ENCODE peak calls at places on chromosomes 12 and 14, in ten cellular contexts. E, N, G, B, S, X, H, C, Y and A are unnamed samples.

GRCh38 chr14:102170061-102170460 is 30.4 kb downstream of the WDR20 start:
- DNase-seq in B (no peak), S (no peak), H (no peak), G (no peak), Y (no peak), E (no peak), X (no peak), N (no peak), C (no peak), A (no peak)

GRCh38 chr12:49293056-49293956 is 1.6 kb upstream of the PRPH start:
- DNase-seq in S (no peak), B (no peak), G (peak), C (no peak), N (peak), Y (no peak), H (no peak), E (no peak), X (peak), A (no peak)

GRCh38 chr14:93793555-93793954 is 5.3 kb upstream of the PRIMA1 start:
- DNase-seq in S (no peak), G (peak), H (no peak), C (no peak), N (no peak), X (no peak), Y (no peak), E (no peak), B (no peak), A (no peak)

GRCh38 chr12:108253540-108253939 is 85.6 kb downstream of the CMKLR1 start:
- DNase-seq in X (no peak), Y (no peak), B (no peak), E (no peak), N (no peak), C (no peak), G (no peak), H (no peak), S (no peak), A (no peak)

GRCh38 chr12:53618340-53618739 is 7.8 kb downstream of the ATF7 start:
- DNase-seq in E (no peak), C (no peak), B (no peak), H (no peak), Y (no peak), X (no peak), N (no peak), S (no peak), G (no peak), A (no peak)

GRCh38 chr14:45716506-45716905 is 463.5 kb upstream of the MIS18BP1 start:
- DNase-seq in G (no peak), N (no peak), H (peak), E (no peak), Y (no peak), X (no peak), S (no peak), C (no peak), B (no peak), A (no peak)

GRCh38 chr12:117685115-117685926 is 283.5 kb downstream of the KSR2 start:
- DNase-seq in G (no peak), H (no peak), E (peak), B (no peak), Y (peak), S (no peak), X (no peak), N (no peak), C (no peak), A (peak)

GRCh38 chr12:89040146-89040964 is 311.9 kb downstream of the DUSP6 start:
- DNase-seq in X (no peak), G (peak), E (no peak), S (peak), N (no peak), Y (no peak), H (peak), C (peak), B (peak), A (peak)

GRCh38 chr14:36582011-36582873 is at the start of gene NKX2-8:
- DNase-seq in H (no peak), B (peak), N (no peak), E (no peak), X (no peak), C (peak), Y (no peak), G (no peak), S (peak), A (no peak)

GRCh38 chr14:99093532-99094517 is 178.2 kb downstream of the BCL11B start:
- DNase-seq in H (no peak), S (no peak), B (no peak), C (no peak), N (no peak), E (peak), X (no peak), G (no peak), Y (no peak), A (no peak)

GRCh38 chr12:7042847-7043246 is 17.7 kb upstream of the C1S start:
- DNase-seq in X (no peak), E (no peak), S (no peak), H (peak), G (no peak), Y (no peak), C (peak), B (no peak), N (peak), A (peak)

GRCh38 chr12:64142784-64143183 is 79.3 kb downstream of the KICS2 start:
- DNase-seq in E (no peak), X (no peak), C (no peak), Y (no peak), G (no peak), S (no peak), N (no peak), B (no peak), H (no peak), A (no peak)

GRCh38 chr14:20343855-20344205 is 395 bp downstream of the PARP2 start:
- DNase-seq in C (no peak), H (no peak), X (no peak), G (no peak), Y (no peak), E (no peak), N (peak), S (no peak), B (no peak), A (no peak)

GRCh38 chr12:94109154-94109553 is 39.2 kb upstream of the PLXNC1 start:
- DNase-seq in G (no peak), N (peak), H (peak), C (peak), E (no peak), Y (no peak), S (peak), X (no peak), B (peak), A (no peak)

GRCh38 chr12:94112116-94112515 is 36.3 kb upstream of the PLXNC1 start:
- DNase-seq in Y (no peak), B (no peak), N (no peak), X (no peak), H (no peak), C (no peak), G (no peak), S (no peak), E (no peak), A (no peak)

GRCh38 chr12:94110258-94110657 is 38.1 kb upstream of the PLXNC1 start:
- DNase-seq in E (no peak), B (no peak), X (no peak), G (no peak), C (no peak), Y (no peak), N (no peak), S (no peak), H (no peak), A (no peak)

GRCh38 chr12:94111290-94111689 is 37.1 kb upstream of the PLXNC1 start:
- DNase-seq in N (no peak), Y (no peak), G (no peak), S (no peak), X (no peak), B (no peak), E (no peak), H (no peak), C (no peak), A (no peak)

DNA sequence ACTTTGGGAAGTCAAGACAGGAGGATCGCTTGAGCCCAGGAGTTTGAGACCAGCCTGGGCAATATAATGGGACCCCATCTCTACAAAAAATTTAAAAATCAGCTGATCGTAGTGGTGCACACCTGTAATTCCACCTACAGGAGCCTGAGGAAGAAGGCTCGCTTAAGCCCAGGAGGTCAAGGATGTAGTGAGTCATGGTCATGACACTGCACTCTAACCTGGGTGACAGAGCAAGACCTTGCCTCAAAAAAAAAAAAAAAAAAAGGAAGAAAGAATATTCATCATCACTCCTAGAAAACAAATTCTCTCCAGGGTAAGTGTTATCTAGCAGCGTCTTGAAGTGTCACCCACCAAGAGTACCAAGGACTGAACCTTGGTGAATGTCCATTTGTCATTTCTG is 34.2 kb upstream of the PLXNC1 start:
- DNase-seq in H (no peak), C (no peak), X (no peak), N (no peak), B (no peak), E (no peak), G (no peak), S (no peak), Y (no peak), A (no peak)
- TF ChIP-seq CTCF in H (no peak), C (no peak), X (no peak), N (no peak), B (no peak), E (no peak), G (no peak), S (no peak), Y (no peak), A (no peak)

GRCh38 chr12:66066071-66066928 is 64.2 kb downstream of the LLPH start:
- DNase-seq in B (no peak), S (no peak), N (peak), G (no peak), X (no peak), H (peak), Y (no peak), E (peak), C (peak), A (no peak)
- TF ChIP-seq CTCF in B (peak), S (peak), N (no peak), G (no peak), X (no peak), H (peak), Y (no peak), E (peak), C (no peak), A (no peak)

DNA sequence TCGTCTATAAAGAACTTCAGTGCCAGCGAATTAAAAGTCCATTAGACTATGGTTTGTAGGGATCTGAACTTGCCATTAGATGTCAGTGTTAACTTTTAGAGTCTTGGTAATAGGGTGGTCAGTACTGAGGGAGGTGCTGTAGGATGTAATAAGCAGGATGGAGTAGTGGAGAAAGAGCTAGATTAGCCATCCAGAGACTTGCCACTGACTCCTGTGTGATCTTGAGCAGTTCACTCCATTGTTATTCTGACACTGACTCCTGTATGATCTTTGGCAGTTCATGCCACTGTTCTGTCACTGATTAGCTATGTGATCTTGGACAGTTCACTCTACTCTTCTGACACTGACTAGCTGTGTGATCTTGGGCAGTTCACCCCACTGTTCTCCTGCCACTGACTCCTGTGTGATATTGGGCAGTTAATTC is 133.6 kb downstream of the TTLL5 start:
- DNase-seq in N (peak), B (no peak), X (no peak), C (peak), H (no peak), E (peak), Y (no peak), G (no peak), S (no peak), A (peak)
- TF ChIP-seq CTCF in N (peak), B (no peak), X (peak), C (peak), H (no peak), E (peak), Y (peak), G (no peak), S (no peak), A (peak)

DNA sequence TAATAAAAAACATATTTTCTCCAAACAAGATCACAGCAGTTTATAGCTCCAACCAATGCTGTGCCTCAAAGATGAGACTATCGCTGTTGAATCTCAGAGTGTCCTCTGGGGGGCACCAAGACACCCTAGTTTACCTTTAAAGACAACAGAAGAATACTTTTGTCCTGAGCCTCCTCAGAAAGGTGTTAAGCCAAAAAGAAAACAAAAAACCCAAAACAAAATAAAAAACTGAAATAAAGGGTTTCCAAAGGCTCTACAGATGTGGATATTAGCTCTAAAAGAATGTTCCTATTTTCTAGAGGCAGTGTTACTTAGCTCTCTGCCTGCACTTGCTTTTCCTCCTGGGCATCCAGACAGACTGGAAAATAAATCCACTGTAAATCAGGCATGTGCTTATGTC is 86.9 kb upstream of the TTC7B start:
- DNase-seq in C (peak), N (peak), H (peak), G (no peak), E (peak), B (peak), Y (peak), X (no peak), S (peak), A (peak)
- TF ChIP-seq CTCF in C (peak), N (peak), H (peak), G (peak), E (peak), B (peak), Y (peak), X (peak), S (peak), A (peak)

GRCh38 chr12:125355614-125356013 is 290.4 kb downstream of the AACS start:
- DNase-seq in S (no peak), X (no peak), B (no peak), Y (no peak), N (no peak), G (no peak), H (no peak), C (no peak), E (no peak), A (no peak)

GRCh38 chr12:125356111-125356510 is 290.9 kb downstream of the AACS start:
- DNase-seq in S (no peak), B (no peak), H (no peak), X (no peak), C (no peak), G (no peak), Y (no peak), E (no peak), N (no peak), A (no peak)

GRCh38 chr12:125346361-125346760 is 281.1 kb downstream of the AACS start:
- DNase-seq in Y (no peak), G (no peak), E (no peak), C (no peak), B (no peak), N (no peak), X (no peak), H (no peak), S (no peak), A (no peak)

GRCh38 chr12:125357561-125357960 is 292.3 kb downstream of the AACS start:
- DNase-seq in N (no peak), Y (no peak), C (no peak), H (no peak), X (no peak), S (no peak), G (no peak), E (no peak), B (no peak), A (no peak)

GRCh38 chr12:125351788-125352187 is 286.6 kb downstream of the AACS start:
- DNase-seq in N (no peak), Y (no peak), C (no peak), X (no peak), G (no peak), S (no peak), H (no peak), B (no peak), E (no peak), A (no peak)
- TF ChIP-seq CTCF in N (no peak), Y (no peak), C (no peak), X (no peak), G (no peak), S (no peak), H (no peak), B (no peak), E (no peak), A (no peak)